ENCODE peak calls at places on chromosome 22, in nine cellular contexts. R is left lung; Y is psoas muscle; M is effector memory CD4-positive, alpha-beta T cell; C is CD8-positive, alpha-beta memory T cell; O is kidney; E is GM23248; Z is MM.1S; G is mesenchymal stem cell. D is an unnamed sample.

GRCh38 chr22:37566903-37567798 is 6.9 kb downstream of the CDC42EP1 start:
- DNase-seq in R (peak; percentile 90), Y (peak; percentile 80), M (peak; percentile 79), C (peak; percentile 91), O (peak; percentile 94), E (peak; percentile 63), Z (peak; percentile 96), G (peak; percentile 57), D (peak; percentile 88)

GRCh38 chr22:30277547-30278344 is 11.1 kb upstream of the OSM start:
- DNase-seq in R (no peak), Y (no peak), M (no peak), C (no peak), O (peak; percentile 74), E (peak; percentile 82), Z (no peak), G (peak; percentile 65), D (no peak)

GRCh38 chr22:39820266-39820665 is 73.3 kb downstream of the ENTHD1 start:
- DNase-seq in R (no peak), Y (no peak), M (no peak), C (no peak), O (no peak), E (peak; percentile 84), Z (no peak), G (peak; percentile 85), D (no peak)

GRCh38 chr22:37431366-37431765 is 4.1 kb upstream of the ELFN2 start:
- DNase-seq in R (no peak), Y (no peak), M (no peak), C (no peak), O (no peak), E (peak; percentile 17), Z (no peak), G (no peak), D (no peak)

GRCh38 chr22:19824197-19825015 is 30.3 kb downstream of the GNB1L start:
- DNase-seq in R (peak; percentile 25), Y (no peak), M (no peak), C (no peak), O (peak; percentile 74), E (no peak), Z (no peak), G (no peak), D (peak; percentile 34)

GRCh38 chr22:44890416-44891292 is 119.2 kb downstream of the PHF21B start:
- DNase-seq in R (no peak), Y (no peak), M (no peak), C (no peak), O (peak; percentile 53), E (no peak), Z (no peak), G (no peak), D (no peak)

GRCh38 chr22:20867179-20868099 is 8.6 kb downstream of the SNAP29 start:
- DNase-seq in R (peak; percentile 67), Y (no peak), M (no peak), C (no peak), O (peak; percentile 76), E (peak; percentile 33), Z (peak; percentile 89), G (peak; percentile 82), D (peak; percentile 71)

GRCh38 chr22:33576205-33576604 is 344.1 kb downstream of the LARGE1 start:
- DNase-seq in R (no peak), Y (no peak), M (no peak), C (no peak), O (no peak), E (no peak), Z (no peak), G (no peak), D (no peak)

GRCh38 chr22:31244044-31244942 is 32.2 kb downstream of the LIMK2 start:
- DNase-seq in R (peak; percentile 56), Y (peak; percentile 51), M (no peak), C (no peak), O (no peak), E (peak; percentile 97), Z (no peak), G (peak; percentile 94), D (no peak)

GRCh38 chr22:29209624-29209929 is 3.9 kb downstream of the EMID1 start:
- DNase-seq in R (no peak), Y (no peak), M (no peak), C (no peak), O (no peak), E (no peak), Z (no peak), G (no peak), D (no peak)

GRCh38 chr22:48832592-48832991 is 995.1 kb downstream of the BRD1 start:
- DNase-seq in R (no peak), Y (no peak), M (no peak), C (no peak), O (no peak), E (no peak), Z (peak; percentile 90), G (no peak), D (no peak)

GRCh38 chr22:23053912-23054530 is 16.3 kb upstream of the GNAZ start:
- DNase-seq in R (no peak), Y (no peak), M (no peak), C (no peak), O (peak; percentile 22), E (no peak), Z (no peak), G (no peak), D (no peak)
- H3K4me3 ChIP-seq in R (no peak overlapping the region), Y (no peak overlapping the region), M (no peak overlapping the region), C (no peak overlapping the region), O (no peak overlapping the region), E (no peak overlapping the region), Z (no peak overlapping the region), G (no peak overlapping the region), D (no peak overlapping the region)

GRCh38 chr22:42443240-42444059 is 11.2 kb upstream of the NFAM1 start:
- DNase-seq in R (no peak), Y (no peak), M (no peak), C (no peak), O (no peak), E (peak; percentile 24), Z (no peak), G (no peak), D (no peak)

GRCh38 chr22:42442746-42443145 is 10.5 kb upstream of the NFAM1 start:
- DNase-seq in R (no peak), Y (no peak), M (no peak), C (no peak), O (no peak), E (no peak), Z (no peak), G (no peak), D (no peak)

GRCh38 chr22:42440728-42441127 is 8.5 kb upstream of the NFAM1 start:
- DNase-seq in R (no peak), Y (no peak), M (no peak), C (no peak), O (no peak), E (no peak), Z (no peak), G (no peak), D (no peak)

GRCh38 chr22:42446151-42446550 is 13.9 kb upstream of the NFAM1 start:
- DNase-seq in R (no peak), Y (no peak), M (no peak), C (no peak), O (peak; percentile 43), E (no peak), Z (no peak), G (no peak), D (peak; percentile 25)

DNA sequence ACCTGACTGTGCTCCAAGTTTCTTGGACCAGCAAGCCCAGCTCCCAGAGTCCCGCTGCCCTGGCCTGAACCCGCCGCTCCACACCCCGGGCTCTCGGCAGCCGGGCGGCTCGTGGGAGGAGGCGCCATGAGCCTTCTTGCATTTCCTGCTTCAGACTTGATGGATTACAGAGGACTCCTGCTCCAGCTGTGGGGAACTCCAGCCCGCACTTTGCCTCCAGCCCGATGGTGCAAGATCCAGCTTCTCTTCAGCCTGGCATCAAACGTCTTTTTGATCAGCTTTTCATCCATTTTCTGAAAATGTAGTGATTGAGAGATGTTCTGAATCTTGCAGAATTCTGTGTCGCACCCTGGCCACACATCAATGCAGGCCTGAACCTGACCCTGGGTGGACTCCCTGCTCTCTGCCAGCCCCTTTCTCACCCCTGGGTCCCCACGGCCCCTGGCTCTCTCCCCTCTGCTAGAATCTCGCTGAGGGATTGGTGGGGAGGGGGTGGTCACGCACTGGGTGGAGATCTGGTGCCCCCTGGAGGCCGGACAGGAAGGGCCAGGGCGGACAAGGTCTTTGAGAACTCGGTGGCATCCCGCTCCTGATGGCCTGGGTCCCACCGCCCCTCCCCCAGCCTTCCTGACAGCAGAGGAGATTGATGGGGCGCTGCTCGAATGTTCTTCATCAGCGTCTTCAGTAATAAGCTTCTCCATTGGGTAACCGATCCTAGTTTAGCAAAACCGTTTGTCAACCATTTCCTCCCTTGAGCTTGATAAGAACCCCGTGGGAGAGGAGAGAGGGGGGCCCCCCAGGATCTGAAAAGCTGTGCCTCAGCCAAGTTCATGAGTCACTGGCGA is 12.1 kb upstream of the NFAM1 start:
- DNase-seq in R (peak; percentile 82), Y (peak; percentile 84), M (peak; percentile 82), C (peak; percentile 77), O (peak; percentile 95), E (peak; percentile 87), Z (peak; percentile 75), G (peak; percentile 93), D (peak; percentile 92)
- H3K4me1 ChIP-seq in R (peaks cover 6% of the 10 kb centered on the region), Y (peaks cover 6% of the 10 kb centered on the region), M (peaks cover 13% of the 10 kb centered on the region), C (peaks cover 20% of the 10 kb centered on the region), O (peaks cover 17% of the 10 kb centered on the region), E (peaks cover 13% of the 10 kb centered on the region), Z (peaks cover 16% of the 10 kb centered on the region), G (peaks cover 19% of the 10 kb centered on the region), D (no peaks in the 10 kb centered on the region)

GRCh38 chr22:17647996-17648395 is 9.4 kb downstream of the BCL2L13 start:
- DNase-seq in R (no peak), Y (no peak), M (no peak), C (no peak), O (no peak), E (peak; percentile 21), Z (no peak), G (no peak), D (no peak)

GRCh38 chr22:17648564-17648963 is 10.0 kb downstream of the BCL2L13 start:
- DNase-seq in R (no peak), Y (no peak), M (no peak), C (no peak), O (no peak), E (no peak), Z (no peak), G (no peak), D (no peak)

DNA sequence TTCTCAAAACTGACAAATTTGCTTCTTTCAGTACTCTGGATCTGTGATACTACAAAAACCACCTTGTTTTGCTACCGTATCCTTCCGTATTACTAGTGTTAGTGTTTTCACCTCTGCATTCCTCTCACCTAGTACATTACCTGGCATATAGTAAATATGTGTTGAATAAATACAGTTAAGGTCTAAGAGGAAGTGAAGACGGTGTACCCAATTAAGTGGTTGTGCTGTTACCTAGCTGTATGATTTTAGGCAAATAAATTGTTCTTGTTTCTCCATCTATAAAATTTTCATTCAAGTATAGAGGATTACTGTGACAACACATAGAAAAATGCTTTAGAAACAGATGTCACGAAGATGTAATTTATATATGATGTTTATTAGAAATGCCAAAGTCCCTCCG is 8.9 kb downstream of the BCL2L13 start:
- DNase-seq in R (no peak), Y (no peak), M (no peak), C (no peak), O (no peak), E (no peak), Z (no peak), G (no peak), D (no peak)
- H3K27ac ChIP-seq in R (no peak overlapping the region), Y (no peak overlapping the region), M (no peak overlapping the region), C (no peak overlapping the region), O (no peak overlapping the region), E (no peak overlapping the region), Z (no peak overlapping the region), G (no peak overlapping the region), D (no peak overlapping the region)

DNA sequence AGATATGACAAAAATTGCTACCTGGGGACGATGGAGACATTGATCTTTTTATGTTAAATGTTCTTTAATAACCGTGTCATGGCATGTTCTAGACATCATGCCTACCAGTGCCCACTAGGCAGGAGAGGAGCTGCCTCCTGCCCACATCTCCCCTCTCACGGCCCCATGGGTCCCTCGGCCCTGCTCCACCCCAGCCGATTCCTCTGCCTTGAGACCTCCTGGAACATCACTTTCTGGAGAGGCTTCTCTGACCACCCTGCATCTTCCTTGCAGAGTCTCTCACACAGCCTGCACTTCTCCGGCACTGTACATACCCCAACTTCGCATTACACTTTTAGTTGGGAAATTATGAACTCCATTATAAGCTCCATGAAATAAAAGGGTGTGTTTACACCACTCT is 16.8 kb downstream of the EFCAB6 start:
- DNase-seq in R (no peak), Y (no peak), M (no peak), C (no peak), O (no peak), E (no peak), Z (no peak), G (no peak), D (no peak)
- H3K4me3 ChIP-seq in R (no peak overlapping the region), Y (no peak overlapping the region), M (no peak overlapping the region), C (no peak overlapping the region), O (no peak overlapping the region), E (no peak overlapping the region), Z (no peak overlapping the region), G (no peak overlapping the region), D (no peak overlapping the region)